ENCODE peak calls at places on chromosomes 13 and 19, in seven cellular contexts. Z, O, K, T, G, U and E are unnamed samples.

GRCh38 chr13:95644611-95645052 is at the start of gene DZIP1:
- DNase-seq in G (peak), Z (peak), U (peak), O (no peak), K (peak), T (no peak), E (no peak)

GRCh38 chr19:5131866-5132561 is 163.1 kb downstream of the KDM4B start:
- DNase-seq in U (no peak), T (no peak), O (peak), K (peak), Z (no peak), G (no peak), E (no peak)

GRCh38 chr13:73883162-73883561 is 251.0 kb downstream of the KLF12 start:
- DNase-seq in G (no peak), U (no peak), O (no peak), K (no peak), Z (no peak), T (no peak), E (no peak)

GRCh38 chr13:50410921-50411712 is 395.9 kb downstream of the KCNRG start:
- DNase-seq in K (no peak), Z (peak), T (no peak), G (no peak), O (no peak), U (peak), E (no peak)

GRCh38 chr13:42485272-42485671 is 88.7 kb upstream of the TNFSF11 start:
- DNase-seq in K (no peak), Z (no peak), T (no peak), U (no peak), G (no peak), O (no peak), E (no peak)

GRCh38 chr19:37991176-37991835 is 84.3 kb downstream of the SIPA1L3 start:
- DNase-seq in Z (no peak), T (no peak), K (no peak), O (peak), U (no peak), G (no peak), E (no peak)

GRCh38 chr19:13195678-13196077 is 45.5 kb downstream of the IER2 start:
- DNase-seq in T (no peak), Z (no peak), G (no peak), U (peak), O (peak), K (peak), E (peak)

GRCh38 chr13:113922412-113923118 is 51.3 kb downstream of the C13orf46 start:
- DNase-seq in G (peak), U (no peak), Z (no peak), O (no peak), T (peak), K (no peak), E (no peak)

GRCh38 chr13:44759222-44759721 is 183.1 kb upstream of the TSC22D1 start:
- DNase-seq in K (peak), G (no peak), O (no peak), U (no peak), Z (no peak), T (no peak), E (no peak)

GRCh38 chr19:3699071-3699740 is 1.1 kb downstream of the PIP5K1C start:
- DNase-seq in O (peak), T (no peak), U (no peak), Z (no peak), K (no peak), G (peak), E (no peak)